ENCODE peak calls at places on chromosomes 4 and X, in four cellular contexts. Q, R, K and F are unnamed samples. For H3K4me1, the result is how much of the 10 kb centered on the place peaks cover.

GRCh38 chr4:2489841-2490552 is 21.1 kb downstream of the RNF4 start:
- DNase-seq in R (no peak), K (no peak), Q (no peak), F (no peak)

GRCh38 chr4:113350576-113350975 is 301.1 kb downstream of the ANK2 start:
- DNase-seq in Q (no peak), K (no peak), R (no peak), F (no peak)

GRCh38 chr4:140018931-140019618 is 134.9 kb downstream of the MAML3 start:
- DNase-seq in R (peak), Q (peak), K (no peak), F (peak)

GRCh38 chrX:2401590-2402360 is 99.0 kb downstream of the DHRSX start:
- DNase-seq in K (no peak), Q (peak), R (peak), F (no peak)

GRCh38 chrX:119775517-119776238 is 15.8 kb downstream of the RPL39 start:
- DNase-seq in R (no peak), Q (no peak), K (no peak), F (no peak)

GRCh38 chr4:133149932-133150642 is 993 bp downstream of the PCDH10 start:
- DNase-seq in R (no peak), Q (no peak), K (no peak), F (no peak)

GRCh38 chr4:106587558-106587957 is 219.0 kb upstream of the GIMD1 start:
- DNase-seq in R (no peak), Q (no peak), K (no peak), F (no peak)

GRCh38 chrX:72120798-72121197 is 10.9 kb downstream of the RTL5 start:
- DNase-seq in K (no peak), R (no peak), Q (no peak), F (no peak)

GRCh38 chr4:57405359-57405758 is 295.2 kb upstream of the IGFBP7 start:
- DNase-seq in Q (no peak), R (no peak), K (no peak), F (no peak)

GRCh38 chr4:22454955-22455354 is 60.9 kb downstream of the ADGRA3 start:
- DNase-seq in K (no peak), R (no peak), Q (no peak), F (no peak)

GRCh38 chr4:84849051-84849640 is 117.3 kb downstream of the WDFY3 start:
- DNase-seq in R (no peak), K (no peak), Q (no peak), F (no peak)

GRCh38 chrX:28639502-28639901 is 52.3 kb downstream of the IL1RAPL1 start:
- DNase-seq in K (no peak), R (no peak), Q (peak), F (no peak)

GRCh38 chrX:118208476-118208875 is 91.9 kb upstream of the KLHL13 start:
- DNase-seq in Q (no peak), K (no peak), R (no peak), F (no peak)

GRCh38 chr4:133084421-133084820 is 64.7 kb upstream of the PCDH10 start:
- DNase-seq in Q (no peak), R (no peak), K (no peak), F (no peak)

GRCh38 chrX:11269006-11269405 is 24.2 kb upstream of the AMELX start:
- DNase-seq in R (no peak), K (peak), Q (no peak), F (no peak)

GRCh38 chr4:3209551-3210325 is 39.2 kb upstream of the MSANTD1 start:
- DNase-seq in K (no peak), R (no peak), Q (no peak), F (no peak)

GRCh38 chr4:148007303-148007702 is 275.4 kb downstream of the ARHGAP10 start:
- DNase-seq in K (peak), Q (peak), R (no peak), F (peak)

GRCh38 chr4:61540944-61541343 is 340.8 kb downstream of the ADGRL3 start:
- DNase-seq in K (no peak), Q (no peak), R (peak), F (no peak)

GRCh38 chrX:46574941-46575381 is 1.4 kb downstream of the CHST7 start:
- DNase-seq in Q (no peak), K (no peak), R (no peak), F (no peak)

GRCh38 chrX:81304545-81304944 is 102.6 kb downstream of the SH3BGRL start:
- DNase-seq in K (no peak), R (no peak), Q (no peak), F (no peak)

GRCh38 chrX:124028177-124028576 is 66.7 kb downstream of the STAG2 start:
- DNase-seq in Q (no peak), K (no peak), R (no peak), F (no peak)

GRCh38 chr4:8722556-8722955 is 130.0 kb downstream of the CPZ start:
- DNase-seq in K (no peak), R (no peak), Q (no peak), F (no peak)

GRCh38 chr4:82517043-82517442 is 44.7 kb downstream of the TMEM150C start:
- DNase-seq in R (no peak), Q (no peak), K (no peak), F (no peak)

GRCh38 chrX:38192007-38192625 is 28.6 kb downstream of the SRPX start:
- DNase-seq in Q (no peak), R (no peak), K (peak), F (no peak)

GRCh38 chr4:3009422-3009821 is 46.1 kb downstream of the GRK4 start:
- DNase-seq in K (peak), R (peak), Q (peak), F (no peak)

GRCh38 chrX:16022580-16023170 is 100.7 kb upstream of the GRPR start:
- DNase-seq in R (no peak), K (no peak), Q (peak), F (no peak)

GRCh38 chrX:4710618-4711433 is 997.4 kb upstream of the PRKX start:
- DNase-seq in K (no peak), Q (no peak), R (peak), F (no peak)

GRCh38 chrX:149124526-149125108 is 380.5 kb downstream of the IDS start:
- DNase-seq in K (no peak), R (no peak), Q (no peak), F (no peak)

GRCh38 chr4:139560396-139561084 is 4.5 kb upstream of the SETD7 start:
- DNase-seq in Q (no peak), R (no peak), K (no peak), F (no peak)

GRCh38 chr4:168796362-168797106 is 213.5 kb downstream of the CBR4 start:
- DNase-seq in Q (peak), K (no peak), R (peak), F (no peak)

GRCh38 chr4:142901166-142901662 is 55.1 kb upstream of the INPP4B start:
- DNase-seq in R (no peak), Q (no peak), K (no peak), F (no peak)

GRCh38 chr4:78145622-78146021 is 88.5 kb downstream of the FRAS1 start:
- DNase-seq in Q (no peak), K (no peak), R (no peak), F (no peak)

GRCh38 chr4:78237360-78237759 is 180.2 kb downstream of the FRAS1 start:
- DNase-seq in Q (no peak), R (no peak), K (no peak), F (no peak)

GRCh38 chr4:24089831-24090531 is 200.1 kb upstream of the PPARGC1A start:
- DNase-seq in Q (no peak), R (no peak), K (no peak), F (no peak)

GRCh38 chrX:140393507-140393906 is 111.4 kb downstream of the SOX3 start:
- DNase-seq in K (no peak), R (no peak), Q (no peak), F (no peak)
- TF ChIP-seq REST in K (no peak), R (peak), Q (no peak), F (no peak)

DNA sequence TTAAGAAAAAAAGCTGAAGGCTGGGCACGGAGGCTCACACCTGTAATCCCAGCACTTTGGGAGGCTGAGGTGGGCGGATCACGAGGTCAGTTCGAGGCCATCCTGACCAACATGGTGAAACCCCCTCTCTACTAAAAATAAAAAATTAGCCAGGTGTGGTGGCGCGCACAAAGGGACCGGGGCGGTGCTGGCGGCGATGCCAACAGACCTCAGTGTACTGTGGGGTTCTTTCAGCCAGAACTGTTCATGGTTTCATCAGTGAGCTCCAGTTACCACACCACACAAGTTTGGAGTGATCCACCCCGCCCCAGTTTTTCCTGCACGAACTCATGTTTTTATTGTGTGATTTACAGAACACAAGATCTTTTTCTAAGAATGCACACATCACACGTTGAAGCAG is 21.2 kb upstream of the IRAK1 start:
- DNase-seq in K (no peak), Q (no peak), R (no peak), F (no peak)
- H3K4me1 ChIP-seq in K (under half), Q (under half), R (under half), F (under half)

GRCh38 chr4:109703664-109704351 is 563 bp upstream of the CASP6 start:
- DNase-seq in Q (no peak), R (no peak), K (no peak), F (no peak)

GRCh38 chr4:109702950-109703663 is at the start of gene CASP6:
- DNase-seq in K (peak), R (peak), Q (peak), F (no peak)

GRCh38 chr4:109699553-109700225 is 3.6 kb downstream of the CASP6 start:
- DNase-seq in R (no peak), K (no peak), Q (no peak), F (no peak)

GRCh38 chr4:109701566-109702399 is 1.5 kb downstream of the CASP6 start:
- DNase-seq in Q (no peak), K (peak), R (peak), F (no peak)
- TF ChIP-seq TCF7L2 in Q (no peak), K (no peak), R (no peak), F (no peak)

DNA sequence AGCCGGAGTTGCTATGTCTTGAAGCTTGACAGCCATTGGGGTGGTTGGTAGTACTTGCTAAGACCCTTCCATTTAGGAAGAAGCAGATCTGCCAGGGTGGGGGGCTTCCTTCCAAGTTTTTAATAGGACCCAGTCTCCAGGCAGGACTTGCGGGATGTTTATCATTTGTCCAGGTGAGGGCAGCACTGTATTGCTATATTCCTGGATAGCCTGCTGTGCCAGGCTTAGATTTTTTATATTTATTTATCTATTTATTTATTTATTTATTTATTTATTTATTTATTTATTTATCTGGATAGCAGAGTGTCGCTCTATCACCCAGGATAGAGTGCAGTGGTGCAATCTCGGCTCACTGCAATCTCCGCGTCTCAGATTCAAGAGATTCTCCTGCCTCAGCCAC is 87.4 kb upstream of the CT45A1 start:
- DNase-seq in Q (peak), R (peak), K (peak), F (no peak)
- TF ChIP-seq REST in Q (no peak), R (no peak), K (no peak), F (no peak)

GRCh38 chr4:37976991-37977470 is 16.8 kb downstream of the PTTG2 start:
- DNase-seq in R (peak), Q (peak), K (peak), F (no peak)
- H3K4me1 ChIP-seq in R (under half), Q (under half), K (under half), F (under half)